ENCODE peak calls at places on chromosomes 7 and 10, in four cellular contexts. One of them, this sample, is unnamed. For H3K9me3, the result is how much of the 10 kb centered on the place peaks cover.

GRCh38 chr7:149871576-149871975 is 2.2 kb upstream of the ATP6V0E2 start:
- DNase-seq in SK-N-SH: no peak
- DNase-seq in A549: no peak
- DNase-seq in GM12878: no peak
- DNase-seq in this sample: no peak

GRCh38 chr7:96157856-96158255 is 164.0 kb downstream of the SLC25A13 start:
- DNase-seq in SK-N-SH: no peak
- DNase-seq in A549: no peak
- DNase-seq in GM12878: no peak
- DNase-seq in this sample: no peak

GRCh38 chr10:103514244-103514643 is 20.7 kb downstream of the NEURL1 start:
- DNase-seq in SK-N-SH: peak
- DNase-seq in A549: no peak
- DNase-seq in GM12878: no peak
- DNase-seq in this sample: no peak

GRCh38 chr7:32947420-32947983 is 9.7 kb upstream of the FKBP9 start:
- DNase-seq in SK-N-SH: no peak
- DNase-seq in A549: no peak
- DNase-seq in GM12878: no peak
- DNase-seq in this sample: no peak

GRCh38 chr7:67625257-67625713 is 628.7 kb downstream of the TYW1 start:
- DNase-seq in SK-N-SH: peak
- DNase-seq in A549: peak
- DNase-seq in GM12878: no peak
- DNase-seq in this sample: peak

GRCh38 chr7:34842782-34843181 is 184.8 kb downstream of the NPSR1 start:
- DNase-seq in SK-N-SH: no peak
- DNase-seq in A549: no peak
- DNase-seq in GM12878: no peak
- DNase-seq in this sample: no peak

GRCh38 chr10:79488303-79488702 is 24.0 kb upstream of the EIF5AL1 start:
- DNase-seq in SK-N-SH: no peak
- DNase-seq in A549: peak
- DNase-seq in GM12878: no peak
- DNase-seq in this sample: peak

GRCh38 chr10:105017116-105017515 is 376.0 kb downstream of the SORCS3 start:
- DNase-seq in SK-N-SH: no peak
- DNase-seq in A549: no peak
- DNase-seq in GM12878: no peak
- DNase-seq in this sample: no peak

GRCh38 chr7:110975476-110975875 is 115.5 kb upstream of the LRRN3 start:
- DNase-seq in SK-N-SH: no peak
- DNase-seq in A549: no peak
- DNase-seq in GM12878: no peak
- DNase-seq in this sample: no peak

GRCh38 chr10:64733980-64734379 is 1212.8 kb downstream of the REEP3 start:
- DNase-seq in SK-N-SH: peak
- DNase-seq in A549: peak
- DNase-seq in GM12878: no peak
- DNase-seq in this sample: no peak

GRCh38 chr10:90424730-90425129 is 433.1 kb downstream of the HTR7 start:
- DNase-seq in SK-N-SH: no peak
- DNase-seq in A549: no peak
- DNase-seq in GM12878: no peak
- DNase-seq in this sample: no peak

GRCh38 chr10:1577371-1577770 is 160.0 kb downstream of the ADARB2 start:
- DNase-seq in SK-N-SH: no peak
- DNase-seq in A549: no peak
- DNase-seq in GM12878: no peak
- DNase-seq in this sample: no peak

GRCh38 chr10:22634093-22634492 is 80.3 kb downstream of the PIP4K2A start:
- DNase-seq in SK-N-SH: no peak
- DNase-seq in A549: no peak
- DNase-seq in GM12878: no peak
- DNase-seq in this sample: no peak

GRCh38 chr10:50624866-50625491 is 1.2 kb upstream of the SGMS1 start:
- DNase-seq in SK-N-SH: peak
- DNase-seq in A549: peak
- DNase-seq in GM12878: no peak
- DNase-seq in this sample: peak

GRCh38 chr10:80596391-80597257 is 58.9 kb downstream of the SH2D4B start:
- DNase-seq in SK-N-SH: peak
- DNase-seq in A549: peak
- DNase-seq in GM12878: no peak
- DNase-seq in this sample: no peak

GRCh38 chr7:140983802-140984201 is 30.9 kb downstream of the MRPS33 start:
- DNase-seq in SK-N-SH: no peak
- DNase-seq in A549: no peak
- DNase-seq in GM12878: no peak
- DNase-seq in this sample: no peak

GRCh38 chr7:4851459-4852422 is 10.1 kb downstream of the PAPOLB start:
- DNase-seq in SK-N-SH: no peak
- DNase-seq in A549: no peak
- DNase-seq in GM12878: no peak
- DNase-seq in this sample: no peak

GRCh38 chr10:6195376-6195775 is 7.4 kb upstream of the PFKFB3 start:
- DNase-seq in SK-N-SH: no peak
- DNase-seq in A549: no peak
- DNase-seq in GM12878: no peak
- DNase-seq in this sample: no peak

GRCh38 chr10:70730955-70731354 is 54.2 kb downstream of the TBATA start:
- DNase-seq in SK-N-SH: no peak
- DNase-seq in A549: no peak
- DNase-seq in GM12878: no peak
- DNase-seq in this sample: no peak

GRCh38 chr10:102310356-102311024 is 65.2 kb downstream of the GBF1 start:
- DNase-seq in SK-N-SH: no peak
- DNase-seq in A549: no peak
- DNase-seq in GM12878: no peak
- DNase-seq in this sample: no peak

GRCh38 chr7:79785556-79785955 is 332.1 kb upstream of the MAGI2 start:
- DNase-seq in SK-N-SH: no peak
- DNase-seq in A549: no peak
- DNase-seq in GM12878: no peak
- DNase-seq in this sample: no peak

GRCh38 chr10:131398166-131398565 is 86.6 kb upstream of the TCERG1L start:
- DNase-seq in SK-N-SH: no peak
- DNase-seq in A549: no peak
- DNase-seq in GM12878: no peak
- DNase-seq in this sample: no peak

GRCh38 chr10:127151981-127152699 is 44.3 kb downstream of the INSYN2A start:
- DNase-seq in SK-N-SH: no peak
- DNase-seq in A549: no peak
- DNase-seq in GM12878: no peak
- DNase-seq in this sample: no peak

GRCh38 chr7:19290936-19291335 is 145.7 kb upstream of the FERD3L start:
- DNase-seq in SK-N-SH: no peak
- DNase-seq in A549: no peak
- DNase-seq in GM12878: no peak
- DNase-seq in this sample: no peak

GRCh38 chr10:69685802-69686585 is 55.9 kb downstream of the FAM241B start:
- DNase-seq in SK-N-SH: peak
- DNase-seq in A549: no peak
- DNase-seq in GM12878: no peak
- DNase-seq in this sample: no peak

GRCh38 chr7:50197547-50197946 is 104.5 kb upstream of the ZPBP start:
- DNase-seq in SK-N-SH: no peak
- DNase-seq in A549: no peak
- DNase-seq in GM12878: peak
- DNase-seq in this sample: no peak

GRCh38 chr10:115898242-115898641 is 374.8 kb downstream of the GFRA1 start:
- DNase-seq in SK-N-SH: no peak
- DNase-seq in A549: no peak
- DNase-seq in GM12878: no peak
- DNase-seq in this sample: no peak

GRCh38 chr7:132080967-132081668 is 495.2 kb downstream of the PLXNA4 start:
- DNase-seq in SK-N-SH: no peak
- DNase-seq in A549: no peak
- DNase-seq in GM12878: no peak
- DNase-seq in this sample: no peak

GRCh38 chr7:74606101-74606908 is 51.2 kb upstream of the GTF2I start:
- DNase-seq in SK-N-SH: peak
- DNase-seq in A549: no peak
- DNase-seq in GM12878: no peak
- DNase-seq in this sample: no peak

GRCh38 chr7:135159359-135160087 is 11.0 kb downstream of the CYREN start:
- DNase-seq in SK-N-SH: no peak
- DNase-seq in A549: no peak
- DNase-seq in GM12878: no peak
- DNase-seq in this sample: no peak

GRCh38 chr10:96512524-96512991 is 1.2 kb downstream of the TLL2 start:
- DNase-seq in SK-N-SH: peak
- DNase-seq in A549: no peak
- DNase-seq in GM12878: no peak
- DNase-seq in this sample: no peak

GRCh38 chr10:76296885-76297775 is 865.7 kb downstream of the LRMDA start:
- DNase-seq in SK-N-SH: no peak
- DNase-seq in A549: no peak
- DNase-seq in GM12878: no peak
- DNase-seq in this sample: no peak

GRCh38 chr7:2151235-2151634 is 81.5 kb downstream of the MAD1L1 start:
- DNase-seq in SK-N-SH: peak
- DNase-seq in A549: no peak
- DNase-seq in GM12878: no peak
- DNase-seq in this sample: no peak

GRCh38 chr10:113576853-113577252 is 24.0 kb downstream of the HABP2 start:
- DNase-seq in SK-N-SH: no peak
- DNase-seq in A549: no peak
- DNase-seq in GM12878: no peak
- DNase-seq in this sample: no peak

GRCh38 chr10:37344413-37344812 is 219.0 kb downstream of the ANKRD30A start:
- DNase-seq in SK-N-SH: no peak
- DNase-seq in A549: no peak
- DNase-seq in GM12878: no peak
- DNase-seq in this sample: no peak
- TF ChIP-seq EP300 in SK-N-SH: no peak
- TF ChIP-seq EP300 in A549: no peak
- TF ChIP-seq EP300 in GM12878: no peak
- TF ChIP-seq EP300 in this sample: no peak

GRCh38 chr7:64035388-64035787 is 9.8 kb upstream of the ZNF727 start:
- DNase-seq in SK-N-SH: no peak
- DNase-seq in A549: no peak
- DNase-seq in GM12878: no peak
- DNase-seq in this sample: no peak

DNA sequence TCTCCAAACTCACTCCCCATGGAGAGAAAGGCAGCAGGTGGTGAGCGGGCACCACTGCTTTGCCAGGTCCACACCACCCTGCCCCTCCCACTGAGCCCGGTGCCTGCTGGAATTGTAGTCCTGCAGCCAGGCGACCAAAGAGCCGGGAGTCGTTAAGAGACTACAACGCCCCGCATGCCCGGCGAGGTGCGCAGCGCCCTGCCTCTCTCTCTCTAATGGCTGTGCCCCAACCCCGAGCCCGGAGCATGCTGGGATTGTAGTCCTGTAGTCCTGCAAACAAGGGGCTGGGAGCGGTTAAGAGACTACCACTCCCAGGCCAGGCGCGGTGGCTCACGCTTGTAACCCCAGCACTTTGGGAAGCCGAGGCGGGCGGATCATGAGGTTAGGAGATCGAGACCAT is 8.1 kb upstream of the ZNF727 start:
- DNase-seq in SK-N-SH: no peak
- DNase-seq in A549: no peak
- DNase-seq in GM12878: no peak
- DNase-seq in this sample: no peak
- H3K9me3 ChIP-seq in SK-N-SH: under half
- H3K9me3 ChIP-seq in A549: under half
- H3K9me3 ChIP-seq in GM12878: under half
- H3K9me3 ChIP-seq in this sample: under half

GRCh38 chr7:22762866-22763265 is 35.9 kb downstream of the IL6 start:
- DNase-seq in SK-N-SH: no peak
- DNase-seq in A549: no peak
- DNase-seq in GM12878: no peak
- DNase-seq in this sample: no peak

GRCh38 chr7:22759721-22760120 is 32.7 kb downstream of the IL6 start:
- DNase-seq in SK-N-SH: no peak
- DNase-seq in A549: no peak
- DNase-seq in GM12878: no peak
- DNase-seq in this sample: no peak

DNA sequence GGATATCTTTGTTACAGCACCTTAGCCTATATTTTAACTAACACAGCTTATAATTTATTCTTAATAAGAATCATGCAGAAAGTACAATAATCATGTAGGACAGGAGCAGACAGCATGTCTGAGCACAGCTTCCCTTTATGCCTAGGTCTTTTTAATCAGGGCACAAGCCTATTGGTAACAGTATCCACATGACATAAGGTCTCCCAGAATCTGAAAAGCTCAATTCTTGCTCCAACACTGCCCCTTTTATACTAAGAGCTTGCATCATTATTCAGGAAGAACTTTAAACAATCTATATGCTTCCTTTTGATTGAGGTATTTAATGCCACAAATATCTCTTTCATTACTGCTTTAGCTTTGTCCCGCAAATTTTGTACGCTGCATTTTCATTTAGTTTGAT is 31.6 kb downstream of the IL6 start:
- DNase-seq in SK-N-SH: no peak
- DNase-seq in A549: no peak
- DNase-seq in GM12878: no peak
- DNase-seq in this sample: no peak
- TF ChIP-seq EP300 in SK-N-SH: no peak
- TF ChIP-seq EP300 in A549: no peak
- TF ChIP-seq EP300 in GM12878: no peak
- TF ChIP-seq EP300 in this sample: no peak

GRCh38 chr10:45495438-45496152 is 121.6 kb downstream of the ALOX5 start:
- DNase-seq in SK-N-SH: no peak
- DNase-seq in A549: no peak
- DNase-seq in GM12878: no peak
- DNase-seq in this sample: no peak
- H3K9me3 ChIP-seq in SK-N-SH: under half
- H3K9me3 ChIP-seq in A549: under half
- H3K9me3 ChIP-seq in GM12878: under half
- H3K9me3 ChIP-seq in this sample: under half

DNA sequence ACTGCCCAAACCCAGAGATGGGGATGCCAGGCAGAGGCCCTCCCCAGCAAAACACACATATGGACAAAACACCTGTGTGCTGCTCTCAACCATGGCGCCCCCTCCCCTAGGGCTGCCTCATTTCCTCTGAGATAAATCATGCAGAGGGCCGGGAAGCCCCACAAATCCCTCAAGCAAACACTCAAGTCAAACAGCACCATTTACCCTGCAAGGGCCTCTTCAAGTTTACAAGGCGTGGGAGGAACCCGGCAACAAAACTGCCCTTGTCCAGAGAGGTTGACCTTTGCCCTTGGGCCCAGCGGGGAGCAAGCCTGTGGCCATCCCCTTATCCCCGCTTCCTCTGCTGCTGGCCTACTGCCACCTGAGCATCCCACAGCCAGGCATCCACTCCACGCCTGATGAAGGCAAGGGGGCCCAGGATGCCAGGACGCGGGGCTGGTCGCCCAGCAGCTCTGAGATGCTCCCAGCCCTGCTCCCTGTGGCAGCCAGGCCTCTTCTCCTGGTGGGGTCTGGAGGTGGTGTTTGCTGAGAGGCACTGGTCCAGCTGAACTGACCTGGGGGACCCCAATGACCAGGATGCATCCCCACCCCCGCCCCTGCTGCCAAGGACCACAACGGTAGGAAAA is 77.4 kb downstream of the DLG5 start:
- DNase-seq in SK-N-SH: no peak
- DNase-seq in A549: no peak
- DNase-seq in GM12878: no peak
- DNase-seq in this sample: peak
- TF ChIP-seq EP300 in SK-N-SH: no peak
- TF ChIP-seq EP300 in A549: no peak
- TF ChIP-seq EP300 in GM12878: peak
- TF ChIP-seq EP300 in this sample: peak

GRCh38 chr7:101395376-101395775 is 32.7 kb downstream of the COL26A1 start:
- DNase-seq in SK-N-SH: no peak
- DNase-seq in A549: no peak
- DNase-seq in GM12878: no peak
- DNase-seq in this sample: no peak
- H3K9me3 ChIP-seq in SK-N-SH: under half
- H3K9me3 ChIP-seq in A549: under half
- H3K9me3 ChIP-seq in GM12878: under half
- H3K9me3 ChIP-seq in this sample: under half